ENCODE peak calls at places on chromosomes 4 and X, in seven cellular contexts. One of them, this sample, is unnamed.

GRCh38 chr4:145234086-145234694 is 53.8 kb upstream of the OTUD4 start:
- DNase-seq in H54: no peak
- DNase-seq in CD4-positive, alpha-beta T cell: peak; percentile 32
- DNase-seq in SW480: peak; percentile 73
- DNase-seq in Kasumi-1: peak; percentile 92
- DNase-seq in amniotic stem cell: peak; percentile 32
- DNase-seq in hippocampal formation: peak; percentile 17
- DNase-seq in this sample: peak; percentile 69

GRCh38 chr4:8414377-8414776 is 26.1 kb downstream of the ACOX3 start:
- DNase-seq in H54: no peak
- DNase-seq in CD4-positive, alpha-beta T cell: peak; percentile 23
- DNase-seq in SW480: peak; percentile 78
- DNase-seq in Kasumi-1: no peak
- DNase-seq in amniotic stem cell: no peak
- DNase-seq in hippocampal formation: no peak
- DNase-seq in this sample: no peak

GRCh38 chr4:8893624-8894423 is 22.2 kb upstream of the HMX1 start:
- DNase-seq in H54: no peak
- DNase-seq in CD4-positive, alpha-beta T cell: no peak
- DNase-seq in SW480: no peak
- DNase-seq in Kasumi-1: no peak
- DNase-seq in amniotic stem cell: no peak
- DNase-seq in hippocampal formation: no peak
- DNase-seq in this sample: no peak

GRCh38 chr4:24519649-24520048 is 64.7 kb downstream of the DHX15 start:
- DNase-seq in H54: no peak
- DNase-seq in CD4-positive, alpha-beta T cell: no peak
- DNase-seq in SW480: no peak
- DNase-seq in Kasumi-1: no peak
- DNase-seq in amniotic stem cell: no peak
- DNase-seq in hippocampal formation: no peak
- DNase-seq in this sample: no peak

GRCh38 chrX:103554687-103555417 is 30.5 kb upstream of the TCEAL4 start:
- DNase-seq in H54: no peak
- DNase-seq in CD4-positive, alpha-beta T cell: peak; percentile 43
- DNase-seq in SW480: no peak
- DNase-seq in Kasumi-1: no peak
- DNase-seq in amniotic stem cell: no peak
- DNase-seq in hippocampal formation: peak; percentile 45
- DNase-seq in this sample: peak; percentile 36

GRCh38 chr4:23932186-23932585 is 42.3 kb upstream of the PPARGC1A start:
- DNase-seq in H54: no peak
- DNase-seq in CD4-positive, alpha-beta T cell: no peak
- DNase-seq in SW480: no peak
- DNase-seq in Kasumi-1: no peak
- DNase-seq in amniotic stem cell: no peak
- DNase-seq in hippocampal formation: no peak
- DNase-seq in this sample: no peak

GRCh38 chrX:10631416-10632145 is 11.2 kb upstream of the MID1 start:
- DNase-seq in H54: no peak
- DNase-seq in CD4-positive, alpha-beta T cell: no peak
- DNase-seq in SW480: no peak
- DNase-seq in Kasumi-1: no peak
- DNase-seq in amniotic stem cell: no peak
- DNase-seq in hippocampal formation: no peak
- DNase-seq in this sample: no peak

GRCh38 chr4:10094841-10095240 is 21.8 kb downstream of the WDR1 start:
- DNase-seq in H54: no peak
- DNase-seq in CD4-positive, alpha-beta T cell: no peak
- DNase-seq in SW480: no peak
- DNase-seq in Kasumi-1: no peak
- DNase-seq in amniotic stem cell: no peak
- DNase-seq in hippocampal formation: no peak
- DNase-seq in this sample: no peak

This sample was measured in Calu3.